ENCODE peak calls at places on chromosomes 11 and 22, in six cellular contexts. O is pancreas, N is aorta, V is HepG2, D is A549, Q is right cardiac atrium. Z is an unnamed sample. For H3K4me1, the result is how much of the 10 kb centered on the place peaks cover.

GRCh38 chr11:117662255-117662654 is 134.8 kb downstream of the DSCAML1 start:
- ATAC-seq in O (no peak), N (no peak), V (no peak), D (no peak), Q (no peak), Z (no peak)

GRCh38 chr22:23565942-23566715 is 14.0 kb downstream of the IGLL1 start:
- ATAC-seq in O (peak), N (no peak), V (peak), D (peak), Q (peak), Z (no peak)

GRCh38 chr11:1285876-1286275 is 23.6 kb downstream of the TOLLIP start:
- ATAC-seq in O (no peak), N (no peak), V (no peak), D (no peak), Q (no peak), Z (no peak)

GRCh38 chr22:17802411-17802810 is 28.1 kb upstream of the BID start:
- ATAC-seq in O (no peak), N (no peak), V (no peak), D (no peak), Q (no peak), Z (no peak)

GRCh38 chr11:26143553-26144308 is 188.2 kb upstream of the ANO3 start:
- ATAC-seq in O (peak), N (no peak), V (no peak), D (no peak), Q (no peak), Z (no peak)

GRCh38 chr11:15107730-15108515 is 6.8 kb upstream of the INSC start:
- ATAC-seq in O (no peak), N (no peak), V (no peak), D (no peak), Q (no peak), Z (no peak)

GRCh38 chr11:57972013-57972367 is 51.7 kb upstream of the OR9Q1 start:
- ATAC-seq in O (peak), N (no peak), V (peak), D (no peak), Q (no peak), Z (no peak)

GRCh38 chr11:74672956-74673895 is 58.0 kb downstream of the CHRDL2 start:
- ATAC-seq in O (peak), N (peak), V (peak), D (peak), Q (peak), Z (peak)

GRCh38 chr11:72969894-72970335 is 155.7 kb downstream of the ATG16L2 start:
- ATAC-seq in O (no peak), N (no peak), V (no peak), D (no peak), Q (no peak), Z (no peak)

GRCh38 chr22:50548913-50549790 is 3.5 kb downstream of the KLHDC7B start:
- ATAC-seq in O (no peak), N (no peak), V (no peak), D (no peak), Q (no peak), Z (no peak)

GRCh38 chr22:39094717-39095389 is 2.2 kb upstream of the APOBEC3H start:
- ATAC-seq in O (no peak), N (no peak), V (no peak), D (no peak), Q (no peak), Z (no peak)

GRCh38 chr11:102603091-102603490 is 22.0 kb downstream of the MMP20 start:
- ATAC-seq in O (peak), N (no peak), V (peak), D (no peak), Q (peak), Z (peak)

GRCh38 chr11:83011333-83012167 is 60.1 kb downstream of the RAB30 start:
- ATAC-seq in O (peak), N (no peak), V (no peak), D (no peak), Q (peak), Z (no peak)

GRCh38 chr11:15124528-15124927 is 9.8 kb downstream of the INSC start:
- ATAC-seq in O (no peak), N (no peak), V (no peak), D (no peak), Q (peak), Z (no peak)

GRCh38 chr11:71488086-71488967 is 35.3 kb downstream of the NADSYN1 start:
- ATAC-seq in O (no peak), N (no peak), V (no peak), D (peak), Q (peak), Z (no peak)

GRCh38 chr11:46112961-46113617 is 8.2 kb downstream of the PHF21A start:
- ATAC-seq in O (peak), N (peak), V (peak), D (peak), Q (peak), Z (peak)

GRCh38 chr22:46738642-46738960 is 549 bp upstream of the CERK start:
- ATAC-seq in O (no peak), N (peak), V (peak), D (no peak), Q (no peak), Z (no peak)

GRCh38 chr11:85685820-85686459 is at the start of gene CCDC89:
- ATAC-seq in O (peak), N (peak), V (peak), D (peak), Q (peak), Z (peak)

GRCh38 chr11:46347637-46348311 is 511 bp downstream of the DGKZ start:
- ATAC-seq in O (no peak), N (peak), V (peak), D (peak), Q (no peak), Z (no peak)

GRCh38 chr22:39283312-39284141 is 35.9 kb downstream of the RPL3 start:
- ATAC-seq in O (peak), N (peak), V (peak), D (peak), Q (peak), Z (peak)

GRCh38 chr11:130171534-130171933 is 12.0 kb downstream of the ST14 start:
- ATAC-seq in O (no peak), N (no peak), V (no peak), D (no peak), Q (no peak), Z (no peak)

GRCh38 chr11:17012712-17013547 is 1.3 kb downstream of the PLEKHA7 start:
- ATAC-seq in O (peak), N (peak), V (peak), D (peak), Q (peak), Z (peak)

GRCh38 chr11:35764414-35764813 is 101.8 kb downstream of the TRIM44 start:
- ATAC-seq in O (peak), N (no peak), V (no peak), D (no peak), Q (no peak), Z (no peak)

GRCh38 chr11:57668467-57668890 is 565 bp downstream of the ZDHHC5 start:
- ATAC-seq in O (no peak), N (no peak), V (peak), D (no peak), Q (no peak), Z (no peak)

GRCh38 chr11:88188251-88189030 is 13.2 kb upstream of the RAB38 start:
- ATAC-seq in O (no peak), N (no peak), V (no peak), D (no peak), Q (peak), Z (no peak)

GRCh38 chr11:9790703-9791102 is 126.8 kb downstream of the SWAP70 start:
- ATAC-seq in O (no peak), N (no peak), V (no peak), D (no peak), Q (no peak), Z (no peak)

GRCh38 chr11:34626393-34626792 is 5.5 kb downstream of the EHF start:
- ATAC-seq in O (no peak), N (no peak), V (no peak), D (no peak), Q (no peak), Z (no peak)

GRCh38 chr11:8225589-8226036 is 38.1 kb downstream of the LMO1 start:
- ATAC-seq in O (peak), N (peak), V (peak), D (peak), Q (peak), Z (peak)

GRCh38 chr11:74942073-74942750 is 6.7 kb downstream of the XRRA1 start:
- ATAC-seq in O (no peak), N (no peak), V (no peak), D (no peak), Q (no peak), Z (no peak)

GRCh38 chr11:14612624-14613023 is 31.0 kb upstream of the PDE3B start:
- ATAC-seq in O (peak), N (no peak), V (peak), D (no peak), Q (no peak), Z (no peak)

GRCh38 chr11:7019500-7020182 is 505 bp downstream of the ZNF214 start:
- ATAC-seq in O (peak), N (peak), V (peak), D (peak), Q (peak), Z (peak)

GRCh38 chr11:34727228-34727737 is 106.4 kb downstream of the EHF start:
- ATAC-seq in O (no peak), N (no peak), V (no peak), D (no peak), Q (no peak), Z (no peak)

GRCh38 chr11:120310875-120311274 is 14.2 kb upstream of the TLCD5 start:
- ATAC-seq in O (peak), N (no peak), V (no peak), D (no peak), Q (no peak), Z (no peak)

GRCh38 chr11:18171377-18172000 is 1.1 kb upstream of the MRGPRX4 start:
- ATAC-seq in O (peak), N (no peak), V (peak), D (peak), Q (no peak), Z (no peak)

GRCh38 chr11:46075168-46075567 is 46.1 kb downstream of the PHF21A start:
- ATAC-seq in O (peak), N (no peak), V (no peak), D (no peak), Q (no peak), Z (no peak)

DNA sequence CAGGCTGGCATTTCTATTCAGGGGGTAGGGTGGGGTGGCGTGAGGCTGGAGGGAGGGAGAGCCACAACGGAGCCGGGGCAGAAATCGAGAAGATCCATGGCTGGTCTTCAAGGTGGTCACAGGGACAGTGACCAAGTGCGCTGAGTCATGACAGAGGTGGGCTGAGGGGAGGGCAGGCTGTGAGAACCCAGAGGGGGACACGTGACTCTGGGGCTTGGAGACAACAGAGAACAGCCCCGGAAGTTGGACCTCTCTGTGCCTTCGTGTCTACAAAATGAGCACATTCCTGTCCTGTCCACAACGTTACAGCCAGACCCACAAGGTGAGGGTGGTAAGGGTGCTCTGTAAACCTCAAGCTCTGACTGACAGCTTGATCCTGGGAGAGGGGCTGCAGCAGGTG is 35.1 kb upstream of the ARFGAP3 start:
- ATAC-seq in O (peak), N (no peak), V (no peak), D (no peak), Q (peak), Z (no peak)
- H3K4me1 ChIP-seq in O (half or more), N (under half), V (under half), D (under half), Q (under half), Z (under half)

GRCh38 chr11:48051217-48051848 is 71.0 kb downstream of the PTPRJ start:
- ATAC-seq in O (no peak), N (no peak), V (no peak), D (no peak), Q (no peak), Z (no peak)

GRCh38 chr11:48054994-48055291 is 74.6 kb downstream of the PTPRJ start:
- ATAC-seq in O (no peak), N (no peak), V (no peak), D (no peak), Q (no peak), Z (no peak)

GRCh38 chr11:48055292-48056132 is 75.2 kb downstream of the PTPRJ start:
- ATAC-seq in O (peak), N (no peak), V (peak), D (peak), Q (peak), Z (no peak)

GRCh38 chr11:48050304-48050703 is 69.9 kb downstream of the PTPRJ start:
- ATAC-seq in O (no peak), N (no peak), V (no peak), D (no peak), Q (no peak), Z (no peak)

DNA sequence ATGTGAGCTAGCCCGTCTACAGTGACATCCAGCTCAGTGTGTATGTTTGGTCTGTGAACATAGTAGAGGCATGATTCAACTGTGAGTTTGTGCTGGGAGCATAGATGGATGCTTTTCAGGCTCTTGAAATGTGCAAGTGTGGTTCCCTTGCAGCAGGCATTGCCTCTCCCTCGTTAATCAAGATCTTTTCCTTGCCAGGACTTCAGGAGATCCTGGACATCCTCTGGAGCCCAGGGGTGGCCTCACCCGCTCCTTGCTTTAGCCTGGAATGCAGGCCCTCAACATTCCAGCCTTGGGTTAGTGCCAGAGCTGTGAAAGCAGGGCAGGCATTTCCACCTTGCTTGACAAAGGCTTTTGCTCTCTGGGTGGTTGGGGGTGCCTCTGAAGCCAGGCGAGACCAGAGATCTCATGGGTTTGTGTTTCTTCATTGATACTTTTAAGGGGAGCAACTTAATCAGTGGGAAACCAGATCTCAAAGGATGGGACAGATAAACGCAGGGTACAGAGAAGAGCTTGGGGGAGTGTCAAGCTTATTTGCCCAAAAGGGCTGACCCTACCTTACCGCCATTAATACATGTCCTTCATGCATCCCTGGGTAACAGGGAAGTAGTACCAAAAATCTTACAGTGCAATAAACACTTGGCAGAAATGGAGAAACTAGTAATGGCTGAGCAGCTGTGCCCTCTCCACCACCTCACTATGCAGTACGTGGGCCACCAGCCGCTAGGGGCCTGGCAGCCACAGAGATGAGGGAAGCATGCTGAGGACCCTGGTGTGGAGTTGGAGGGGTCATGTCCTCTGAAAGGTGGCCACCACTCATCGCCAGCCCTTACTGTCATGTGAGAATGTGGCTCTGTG is 72.1 kb downstream of the PTPRJ start:
- ATAC-seq in O (peak), N (no peak), V (peak), D (peak), Q (peak), Z (no peak)
- H3K4me1 ChIP-seq in O (under half), N (under half), V (under half), D (half or more), Q (under half), Z (under half)

DNA sequence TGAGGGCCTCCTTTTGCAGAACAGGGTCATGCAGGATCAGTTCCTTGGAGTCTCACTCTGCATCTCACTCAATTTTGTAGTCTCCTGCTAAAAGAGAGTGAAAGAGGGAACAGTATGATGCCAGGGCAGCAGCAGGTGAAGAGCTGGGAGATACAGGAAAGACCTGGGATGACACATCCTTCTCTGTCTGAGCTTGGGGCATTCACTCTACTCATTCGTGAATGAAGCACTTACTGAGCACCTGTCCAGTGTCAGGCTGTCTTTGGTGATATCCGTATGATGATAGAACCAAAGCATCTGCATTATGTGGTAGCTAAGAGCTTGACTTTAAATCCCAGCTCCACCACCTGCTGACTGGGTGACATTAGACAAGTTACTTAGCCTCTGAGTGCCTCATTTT is 14.4 kb downstream of the SREBF2 start:
- ATAC-seq in O (no peak), N (no peak), V (no peak), D (no peak), Q (no peak), Z (no peak)
- H3K4me1 ChIP-seq in O (under half), N (under half), V (half or more), D (under half), Q (under half), Z (under half)

GRCh38 chr22:40502919-40503318 is 132.5 kb downstream of the SGSM3 start:
- ATAC-seq in O (no peak), N (no peak), V (no peak), D (peak), Q (no peak), Z (no peak)

GRCh38 chr22:40504285-40505249 is 132.0 kb downstream of the MRTFA start:
- ATAC-seq in O (no peak), N (no peak), V (no peak), D (no peak), Q (no peak), Z (no peak)

GRCh38 chr22:40509401-40510134 is 127.0 kb downstream of the MRTFA start:
- ATAC-seq in O (peak), N (peak), V (no peak), D (peak), Q (peak), Z (peak)

GRCh38 chr22:40507491-40507890 is 129.0 kb downstream of the MRTFA start:
- ATAC-seq in O (no peak), N (no peak), V (no peak), D (no peak), Q (no peak), Z (no peak)

DNA sequence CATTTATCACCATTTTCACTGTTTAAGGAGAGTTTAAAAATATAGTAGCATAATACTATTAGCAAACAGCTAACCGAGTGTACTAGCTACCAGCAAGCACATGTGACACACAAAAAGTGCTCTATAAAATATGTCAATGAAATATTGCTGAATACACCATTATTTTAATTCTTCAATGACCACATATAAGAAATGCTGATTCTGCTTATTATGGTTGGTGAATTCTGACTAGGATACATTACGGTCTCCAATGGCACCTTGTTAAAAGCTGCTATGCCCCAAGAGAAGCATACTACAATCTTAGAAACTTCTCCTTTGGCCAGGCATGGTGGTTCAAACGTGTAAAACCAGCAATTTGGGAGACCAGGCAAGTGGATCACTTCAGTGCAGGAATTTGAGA is 129.8 kb downstream of the MRTFA start:
- ATAC-seq in O (no peak), N (no peak), V (no peak), D (no peak), Q (no peak), Z (no peak)
- H3K4me1 ChIP-seq in O (under half), N (under half), V (under half), D (half or more), Q (under half), Z (under half)

GRCh38 chr22:33896154-33896800 is 24.0 kb downstream of the LARGE1 start:
- ATAC-seq in O (no peak), N (no peak), V (no peak), D (no peak), Q (peak), Z (no peak)

GRCh38 chr22:33897621-33897910 is 22.7 kb downstream of the LARGE1 start:
- ATAC-seq in O (no peak), N (no peak), V (no peak), D (no peak), Q (no peak), Z (no peak)

GRCh38 chr22:33895444-33895843 is 24.8 kb downstream of the LARGE1 start:
- ATAC-seq in O (no peak), N (no peak), V (no peak), D (no peak), Q (no peak), Z (no peak)

GRCh38 chr22:33896801-33897620 is 23.3 kb downstream of the LARGE1 start:
- ATAC-seq in O (peak), N (no peak), V (no peak), D (no peak), Q (peak), Z (no peak)

DNA sequence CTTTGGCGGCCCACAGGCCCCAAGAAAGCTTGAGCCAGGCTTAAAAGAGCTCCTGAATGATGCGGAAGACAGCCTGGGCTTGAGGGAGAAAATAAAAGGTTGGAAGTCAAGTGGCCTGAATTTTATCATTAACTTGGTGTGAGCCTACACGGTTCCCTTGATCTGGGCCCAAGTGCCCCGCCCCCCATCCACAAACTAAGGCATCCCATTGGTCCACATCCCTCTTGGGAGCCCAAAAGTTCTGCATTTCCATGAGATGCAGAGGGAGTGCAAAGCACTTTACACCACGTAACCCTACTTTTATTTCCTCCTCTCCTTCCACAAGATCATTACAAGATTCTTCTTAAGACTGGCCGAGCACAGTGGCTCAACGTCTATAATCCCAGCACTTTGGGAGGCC is 22.2 kb downstream of the LARGE1 start:
- ATAC-seq in O (no peak), N (no peak), V (no peak), D (no peak), Q (no peak), Z (no peak)
- H3K4me1 ChIP-seq in O (under half), N (under half), V (under half), D (under half), Q (under half), Z (under half)

GRCh38 chr11:61969391-61969758 is 1.9 kb upstream of the FTH1 start:
- ATAC-seq in O (no peak), N (no peak), V (no peak), D (no peak), Q (no peak), Z (no peak)
- H3K4me1 ChIP-seq in O (half or more), N (under half), V (half or more), D (half or more), Q (under half), Z (half or more)

GRCh38 chr22:41340357-41340756 is 39.0 kb downstream of the ZC3H7B start:
- ATAC-seq in O (no peak), N (no peak), V (no peak), D (no peak), Q (no peak), Z (no peak)

GRCh38 chr22:41343300-41343699 is 38.4 kb upstream of the TEF start:
- ATAC-seq in O (no peak), N (no peak), V (no peak), D (no peak), Q (no peak), Z (no peak)

GRCh38 chr22:41343717-41344116 is 38.0 kb upstream of the TEF start:
- ATAC-seq in O (no peak), N (no peak), V (peak), D (no peak), Q (peak), Z (no peak)

GRCh38 chr22:41341012-41341411 is 39.7 kb downstream of the ZC3H7B start:
- ATAC-seq in O (no peak), N (no peak), V (no peak), D (no peak), Q (no peak), Z (no peak)

GRCh38 chr22:41341990-41342389 is 39.8 kb upstream of the TEF start:
- ATAC-seq in O (no peak), N (no peak), V (no peak), D (no peak), Q (no peak), Z (no peak)
- H3K4me1 ChIP-seq in O (under half), N (under half), V (under half), D (under half), Q (under half), Z (under half)

Z was measured in gastroesophageal sphincter.